ENCODE peak calls at places on chromosomes 16 and 17, in four cellular contexts. I, Q, R and A are unnamed samples.

GRCh38 chr17:3555189-3555796 is 2.3 kb downstream of the TRPV3 start:
- DNase-seq in I (no peak), Q (no peak), R (no peak), A (no peak)

GRCh38 chr16:85424260-85425060 is 188.7 kb upstream of the GSE1 start:
- DNase-seq in I (no peak), Q (no peak), R (no peak), A (no peak)

GRCh38 chr17:38608648-38609047 is 2.9 kb upstream of the SRCIN1 start:
- DNase-seq in I (no peak), Q (no peak), R (no peak), A (no peak)

GRCh38 chr17:17723354-17724261 is 42.4 kb downstream of the RAI1 start:
- DNase-seq in I (peak; percentile 90), Q (peak; percentile 75), R (no peak), A (peak; percentile 72)

GRCh38 chr17:73939808-73940207 is 263.7 kb upstream of the RPL38 start:
- DNase-seq in I (no peak), Q (no peak), R (no peak), A (no peak)

GRCh38 chr16:50547944-50548658 is at the start of gene NKD1:
- DNase-seq in I (peak; percentile 9), Q (peak; percentile 87), R (peak; percentile 30), A (peak; percentile 23)

GRCh38 chr16:49277386-49277742 is 4.3 kb downstream of the CBLN1 start:
- DNase-seq in I (no peak), Q (no peak), R (no peak), A (no peak)

GRCh38 chr16:82735696-82736095 is 108.9 kb downstream of the CDH13 start:
- DNase-seq in I (no peak), Q (no peak), R (no peak), A (peak; percentile 78)

GRCh38 chr16:4847774-4848587 is 700 bp downstream of the UBN1 start:
- DNase-seq in I (peak; percentile 64), Q (peak; percentile 57), R (peak; percentile 45), A (peak; percentile 65)

GRCh38 chr16:1991135-1991551 is 1.4 kb downstream of the SYNGR3 start:
- DNase-seq in I (no peak), Q (no peak), R (no peak), A (no peak)

GRCh38 chr17:68368387-68368786 is 77.1 kb downstream of the ARSG start:
- DNase-seq in I (no peak), Q (no peak), R (no peak), A (no peak)

GRCh38 chr16:9159839-9160550 is 68.6 kb downstream of the HAPSTR1 start:
- DNase-seq in I (peak; percentile 66), Q (peak; percentile 86), R (peak; percentile 83), A (peak; percentile 49)

GRCh38 chr16:8962393-8963009 is 1.2 kb downstream of the USP7 start:
- DNase-seq in I (no peak), Q (peak; percentile 39), R (no peak), A (no peak)

GRCh38 chr17:57954421-57955182 is 610 bp downstream of the CUEDC1 start:
- DNase-seq in I (peak; percentile 46), Q (peak; percentile 91), R (peak; percentile 80), A (peak; percentile 74)

GRCh38 chr17:58279016-58279671 is 1.6 kb downstream of the MPO start:
- DNase-seq in I (peak; percentile 30), Q (no peak), R (no peak), A (peak; percentile 16)

GRCh38 chr16:29307598-29308507 is 98.7 kb downstream of the NPIPB11 start:
- DNase-seq in I (peak; percentile 79), Q (no peak), R (peak; percentile 21), A (no peak)

GRCh38 chr16:4314532-4315184 is 1.2 kb upstream of the GLIS2 start:
- DNase-seq in I (peak; percentile 56), Q (peak; percentile 77), R (peak; percentile 94), A (peak; percentile 56)

GRCh38 chr17:78142113-78142861 is 3.9 kb upstream of the C17orf99 start:
- DNase-seq in I (peak; percentile 81), Q (peak; percentile 61), R (peak; percentile 87), A (peak; percentile 13)

GRCh38 chr16:17532338-17532995 is 61.7 kb upstream of the XYLT1 start:
- DNase-seq in I (no peak), Q (no peak), R (no peak), A (no peak)

GRCh38 chr17:73657473-73658116 is 13.3 kb upstream of the SDK2 start:
- DNase-seq in I (no peak), Q (peak; percentile 84), R (peak; percentile 72), A (no peak)

GRCh38 chr17:80887639-80888175 is 103.9 kb upstream of the CHMP6 start:
- DNase-seq in I (no peak), Q (no peak), R (no peak), A (no peak)

GRCh38 chr17:38425744-38426143 is 2.5 kb upstream of the ARHGAP23 start:
- DNase-seq in I (no peak), Q (peak; percentile 65), R (no peak), A (no peak)

GRCh38 chr17:49571283-49571682 is 4.4 kb upstream of the NXPH3 start:
- DNase-seq in I (no peak), Q (no peak), R (no peak), A (no peak)
- H3K4me3 ChIP-seq in I (no peak overlapping the region), Q (no peak overlapping the region), R (no peak overlapping the region), A (no peak overlapping the region)

DNA sequence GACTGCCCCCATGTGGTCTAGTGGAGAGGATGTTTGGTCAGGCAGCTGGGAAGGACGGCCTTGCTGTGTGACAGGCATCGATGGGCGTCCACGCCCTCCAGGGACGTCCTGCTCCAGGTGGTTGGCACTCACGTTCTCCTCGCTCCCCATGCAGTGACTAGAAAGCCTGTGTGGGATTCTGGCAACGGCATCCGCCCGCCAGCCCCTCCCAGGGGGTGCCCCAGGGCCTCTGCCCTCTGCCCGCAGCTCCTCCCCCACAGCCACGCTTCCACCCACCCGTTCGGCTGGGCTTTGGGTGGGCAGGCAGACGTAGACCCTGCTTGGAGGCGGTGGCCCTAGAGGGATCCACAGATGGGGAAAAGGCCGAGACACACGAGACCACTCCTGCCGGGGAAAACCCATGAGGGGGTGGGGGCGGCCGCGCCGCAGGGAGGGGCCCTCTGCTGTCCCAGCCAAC is 4.7 kb upstream of the IL17C start:
- DNase-seq in I (peak; percentile 13), Q (peak; percentile 86), R (peak; percentile 68), A (no peak)
- H3K4me3 ChIP-seq in I (no peak overlapping the region), Q (no peak overlapping the region), R (no peak overlapping the region), A (no peak overlapping the region)

GRCh38 chr17:35376245-35376644 is 2.8 kb upstream of the SLFN11 start:
- DNase-seq in I (peak; percentile 46), Q (no peak), R (no peak), A (peak; percentile 38)

GRCh38 chr17:35373984-35374765 is 754 bp upstream of the SLFN11 start:
- DNase-seq in I (peak; percentile 55), Q (peak; percentile 19), R (peak; percentile 38), A (peak; percentile 71)

GRCh38 chr17:35372846-35373531 is 432 bp downstream of the SLFN11 start:
- DNase-seq in I (no peak), Q (no peak), R (no peak), A (no peak)

GRCh38 chr17:35373532-35373983 is at the start of gene SLFN11:
- DNase-seq in I (peak; percentile 97), Q (peak; percentile 16), R (peak; percentile 88), A (peak; percentile 96)

DNA sequence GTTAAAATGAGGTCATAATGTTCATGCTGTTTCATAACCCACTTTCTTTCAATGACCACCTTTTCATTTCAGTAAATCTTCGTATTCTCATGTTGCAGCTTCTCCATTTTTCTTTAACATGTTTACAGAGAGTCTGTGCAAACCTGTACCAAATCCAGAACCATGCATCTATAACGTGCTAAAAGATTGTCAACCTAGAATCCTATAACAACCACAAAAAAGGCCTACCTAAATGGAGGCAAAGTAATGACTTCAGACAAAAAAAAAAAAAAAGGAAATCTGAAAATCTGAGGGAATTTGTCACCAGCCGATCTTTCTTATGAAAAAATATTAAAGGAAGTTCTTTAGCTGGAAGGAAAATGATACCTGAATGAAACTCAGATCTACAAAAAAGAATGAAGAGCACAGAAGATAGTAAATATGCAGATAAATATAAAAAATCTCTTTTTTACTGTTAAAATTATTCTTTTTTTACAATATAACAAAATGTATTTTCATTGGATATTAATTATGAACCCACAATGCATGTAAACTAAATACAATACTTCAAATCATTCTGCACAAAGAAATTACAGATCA is 1.4 kb upstream of the SLFN11 start:
- DNase-seq in I (no peak), Q (no peak), R (no peak), A (no peak)
- H3K4me3 ChIP-seq in I (peak overlapping the region; percentile 82), Q (no peak overlapping the region), R (peak overlapping the region; percentile 53), A (peak overlapping the region; percentile 93)

GRCh38 chr17:35931794-35932419 is 1.3 kb upstream of the RDM1 start:
- DNase-seq in I (peak; percentile 27), Q (no peak), R (no peak), A (no peak)
- H3K4me3 ChIP-seq in I (no peak overlapping the region), Q (no peak overlapping the region), R (no peak overlapping the region), A (no peak overlapping the region)

GRCh38 chr17:7260151-7260550 is 2.1 kb downstream of the CLDN7 start:
- DNase-seq in I (no peak), Q (no peak), R (no peak), A (no peak)

GRCh38 chr17:7260601-7261376 is 1.5 kb downstream of the CLDN7 start:
- DNase-seq in I (no peak), Q (peak; percentile 80), R (no peak), A (no peak)

GRCh38 chr17:7263071-7263800 is 958 bp upstream of the CLDN7 start:
- DNase-seq in I (no peak), Q (peak; percentile 93), R (peak; percentile 46), A (no peak)

GRCh38 chr17:7262192-7263070 is at the start of gene CLDN7:
- DNase-seq in I (no peak), Q (peak; percentile 89), R (no peak), A (no peak)

DNA sequence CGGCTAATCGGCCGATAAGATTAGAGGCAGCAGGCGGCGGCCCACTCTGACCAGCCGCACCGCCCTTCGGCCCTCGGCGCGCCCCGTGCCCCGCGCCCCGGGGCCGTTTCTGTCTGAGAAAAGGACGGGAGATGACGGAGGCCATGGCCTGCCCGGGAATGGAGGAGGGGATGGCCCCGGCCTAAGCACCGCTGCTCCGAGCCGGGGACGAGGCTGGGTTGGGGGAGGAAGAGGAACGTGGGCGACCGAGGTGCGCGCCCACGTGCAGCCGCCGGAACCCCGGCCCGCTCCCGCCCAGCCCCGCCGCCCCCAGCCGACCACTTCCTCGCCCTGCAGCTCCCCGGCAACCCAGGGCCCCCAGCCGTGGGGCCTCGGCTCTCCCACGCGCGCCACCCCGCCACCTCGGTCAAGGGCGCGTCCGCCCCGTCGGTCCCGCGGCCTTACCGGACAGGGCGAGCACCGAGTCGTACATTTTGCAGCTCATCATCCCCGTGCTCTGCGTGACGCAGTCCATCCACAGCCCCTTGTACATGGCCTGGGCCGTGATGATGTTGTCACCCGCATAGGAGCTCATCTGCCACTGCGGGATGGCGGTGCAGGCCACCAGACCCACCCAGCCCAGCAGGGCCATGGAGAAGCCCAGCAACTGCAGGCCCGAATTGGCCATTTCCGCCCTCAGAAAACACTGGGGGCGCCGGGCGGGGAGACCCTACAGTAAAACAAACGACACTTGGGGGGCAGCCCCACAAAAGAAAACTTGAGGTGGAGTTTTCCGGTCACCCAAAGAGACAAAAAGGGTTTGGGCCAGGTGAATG is 694 bp downstream of the CLDN7 start:
- DNase-seq in I (no peak), Q (peak; percentile 39), R (no peak), A (no peak)
- H3K4me3 ChIP-seq in I (peak overlapping the region; percentile 37), Q (peak overlapping the region; percentile 85), R (no peak overlapping the region), A (peak overlapping the region; percentile 47)

GRCh38 chr16:27256861-27257260 is 11.7 kb downstream of the NSMCE1 start:
- DNase-seq in I (no peak), Q (no peak), R (no peak), A (no peak)
- H3K4me3 ChIP-seq in I (no peak overlapping the region), Q (no peak overlapping the region), R (no peak overlapping the region), A (no peak overlapping the region)